ENCODE peak calls at places on chromosome 6, in five cellular contexts. One of them, this sample, is unnamed.

GRCh38 chr6:126721581-126722145 is 381.7 kb downstream of the CENPW start:
- DNase-seq in breast epithelium: no peak
- DNase-seq in uterus: no peak
- DNase-seq in epithelial cell of esophagus: peak
- DNase-seq in cardiac muscle cell: no peak
- DNase-seq in this sample: no peak

GRCh38 chr6:135936606-135937005 is 85.1 kb downstream of the PDE7B start:
- DNase-seq in breast epithelium: no peak
- DNase-seq in uterus: no peak
- DNase-seq in epithelial cell of esophagus: peak
- DNase-seq in cardiac muscle cell: no peak
- DNase-seq in this sample: no peak

GRCh38 chr6:121879149-121879548 is 443.7 kb downstream of the GJA1 start:
- DNase-seq in breast epithelium: no peak
- DNase-seq in uterus: no peak
- DNase-seq in epithelial cell of esophagus: no peak
- DNase-seq in cardiac muscle cell: no peak
- DNase-seq in this sample: no peak

GRCh38 chr6:26071135-26071534 is 16.1 kb upstream of the HFE start:
- DNase-seq in breast epithelium: no peak
- DNase-seq in uterus: no peak
- DNase-seq in epithelial cell of esophagus: no peak
- DNase-seq in cardiac muscle cell: no peak
- DNase-seq in this sample: no peak

GRCh38 chr6:46746691-46747090 is at the start of gene ANKRD66:
- DNase-seq in breast epithelium: no peak
- DNase-seq in uterus: no peak
- DNase-seq in epithelial cell of esophagus: no peak
- DNase-seq in cardiac muscle cell: no peak
- DNase-seq in this sample: no peak

GRCh38 chr6:22432060-22432459 is 135.2 kb upstream of the PRL start:
- DNase-seq in breast epithelium: no peak
- DNase-seq in uterus: no peak
- DNase-seq in epithelial cell of esophagus: no peak
- DNase-seq in cardiac muscle cell: no peak
- DNase-seq in this sample: no peak

GRCh38 chr6:166824146-166824879 is 132.0 kb downstream of the RNASET2 start:
- DNase-seq in breast epithelium: no peak
- DNase-seq in uterus: no peak
- DNase-seq in epithelial cell of esophagus: no peak
- DNase-seq in cardiac muscle cell: no peak
- DNase-seq in this sample: no peak

GRCh38 chr6:106046854-106047200 is 39.3 kb upstream of the PRDM1 start:
- DNase-seq in breast epithelium: no peak
- DNase-seq in uterus: no peak
- DNase-seq in epithelial cell of esophagus: no peak
- DNase-seq in cardiac muscle cell: no peak
- DNase-seq in this sample: no peak

GRCh38 chr6:10837692-10837996 is 695 bp downstream of the MAK start:
- DNase-seq in breast epithelium: no peak
- DNase-seq in uterus: no peak
- DNase-seq in epithelial cell of esophagus: peak
- DNase-seq in cardiac muscle cell: peak
- DNase-seq in this sample: no peak

GRCh38 chr6:27541212-27541931 is 68.5 kb upstream of the ZNF184 start:
- DNase-seq in breast epithelium: no peak
- DNase-seq in uterus: no peak
- DNase-seq in epithelial cell of esophagus: peak
- DNase-seq in cardiac muscle cell: no peak
- DNase-seq in this sample: no peak

GRCh38 chr6:156557269-156557885 is 219.8 kb upstream of the ARID1B start:
- DNase-seq in breast epithelium: no peak
- DNase-seq in uterus: no peak
- DNase-seq in epithelial cell of esophagus: peak
- DNase-seq in cardiac muscle cell: peak
- DNase-seq in this sample: peak

GRCh38 chr6:85449388-85449817 is 480 bp upstream of the NT5E start:
- DNase-seq in breast epithelium: no peak
- DNase-seq in uterus: peak
- DNase-seq in epithelial cell of esophagus: peak
- DNase-seq in cardiac muscle cell: peak
- DNase-seq in this sample: no peak

GRCh38 chr6:74891358-74891811 is 314.5 kb downstream of the COL12A1 start:
- DNase-seq in breast epithelium: no peak
- DNase-seq in uterus: peak
- DNase-seq in epithelial cell of esophagus: no peak
- DNase-seq in cardiac muscle cell: no peak
- DNase-seq in this sample: no peak

GRCh38 chr6:157461000-157461915 is 80.3 kb downstream of the ZDHHC14 start:
- DNase-seq in breast epithelium: no peak
- DNase-seq in uterus: no peak
- DNase-seq in epithelial cell of esophagus: no peak
- DNase-seq in cardiac muscle cell: no peak
- DNase-seq in this sample: no peak

GRCh38 chr6:156191895-156192294 is 585.3 kb upstream of the ARID1B start:
- DNase-seq in breast epithelium: no peak
- DNase-seq in uterus: no peak
- DNase-seq in epithelial cell of esophagus: no peak
- DNase-seq in cardiac muscle cell: no peak
- DNase-seq in this sample: no peak

GRCh38 chr6:104526383-104526782 is 333.3 kb downstream of the HACE1 start:
- DNase-seq in breast epithelium: no peak
- DNase-seq in uterus: no peak
- DNase-seq in epithelial cell of esophagus: no peak
- DNase-seq in cardiac muscle cell: peak
- DNase-seq in this sample: no peak

GRCh38 chr6:159646136-159646535 is 46.9 kb downstream of the SOD2 start:
- DNase-seq in breast epithelium: no peak
- DNase-seq in uterus: no peak
- DNase-seq in epithelial cell of esophagus: no peak
- DNase-seq in cardiac muscle cell: no peak
- DNase-seq in this sample: no peak

GRCh38 chr6:42777126-42777822 is 4.6 kb upstream of the BICRAL start:
- DNase-seq in breast epithelium: no peak
- DNase-seq in uterus: no peak
- DNase-seq in epithelial cell of esophagus: no peak
- DNase-seq in cardiac muscle cell: no peak
- DNase-seq in this sample: no peak

GRCh38 chr6:148395583-148396101 is 53.0 kb downstream of the SASH1 start:
- DNase-seq in breast epithelium: no peak
- DNase-seq in uterus: no peak
- DNase-seq in epithelial cell of esophagus: peak
- DNase-seq in cardiac muscle cell: no peak
- DNase-seq in this sample: no peak

GRCh38 chr6:151167034-151167433 is 72.7 kb upstream of the AKAP12 start:
- DNase-seq in breast epithelium: no peak
- DNase-seq in uterus: no peak
- DNase-seq in epithelial cell of esophagus: no peak
- DNase-seq in cardiac muscle cell: no peak
- DNase-seq in this sample: no peak

GRCh38 chr6:166026586-166027126 is 141.0 kb downstream of the TBXT start:
- DNase-seq in breast epithelium: no peak
- DNase-seq in uterus: no peak
- DNase-seq in epithelial cell of esophagus: no peak
- DNase-seq in cardiac muscle cell: no peak
- DNase-seq in this sample: no peak

GRCh38 chr6:169780571-169781091 is 29.2 kb downstream of the ERMARD start:
- DNase-seq in breast epithelium: no peak
- DNase-seq in uterus: no peak
- DNase-seq in epithelial cell of esophagus: peak
- DNase-seq in cardiac muscle cell: no peak
- DNase-seq in this sample: peak

GRCh38 chr6:111725446-111726112 is 119.9 kb upstream of the TRAF3IP2 start:
- DNase-seq in breast epithelium: no peak
- DNase-seq in uterus: no peak
- DNase-seq in epithelial cell of esophagus: no peak
- DNase-seq in cardiac muscle cell: no peak
- DNase-seq in this sample: no peak

GRCh38 chr6:60670036-60670435 is 1616.0 kb downstream of the KHDRBS2 start:
- DNase-seq in breast epithelium: no peak
- DNase-seq in uterus: no peak
- DNase-seq in epithelial cell of esophagus: no peak
- DNase-seq in cardiac muscle cell: no peak
- DNase-seq in this sample: no peak

GRCh38 chr6:130680118-130680517 is 147.1 kb upstream of the SMLR1 start:
- DNase-seq in breast epithelium: no peak
- DNase-seq in uterus: no peak
- DNase-seq in epithelial cell of esophagus: peak
- DNase-seq in cardiac muscle cell: no peak
- DNase-seq in this sample: no peak

GRCh38 chr6:121826156-121826810 is 390.8 kb downstream of the GJA1 start:
- DNase-seq in breast epithelium: no peak
- DNase-seq in uterus: no peak
- DNase-seq in epithelial cell of esophagus: peak
- DNase-seq in cardiac muscle cell: no peak
- DNase-seq in this sample: no peak

GRCh38 chr6:3373597-3374203 is 83.2 kb downstream of the SLC22A23 start:
- DNase-seq in breast epithelium: no peak
- DNase-seq in uterus: no peak
- DNase-seq in epithelial cell of esophagus: no peak
- DNase-seq in cardiac muscle cell: no peak
- DNase-seq in this sample: no peak

GRCh38 chr6:3372912-3373554 is 83.8 kb downstream of the SLC22A23 start:
- DNase-seq in breast epithelium: peak
- DNase-seq in uterus: no peak
- DNase-seq in epithelial cell of esophagus: no peak
- DNase-seq in cardiac muscle cell: no peak
- DNase-seq in this sample: no peak

GRCh38 chr6:3371222-3371949 is 85.5 kb downstream of the SLC22A23 start:
- DNase-seq in breast epithelium: no peak
- DNase-seq in uterus: no peak
- DNase-seq in epithelial cell of esophagus: no peak
- DNase-seq in cardiac muscle cell: no peak
- DNase-seq in this sample: no peak

GRCh38 chr6:3370361-3371221 is 86.3 kb downstream of the SLC22A23 start:
- DNase-seq in breast epithelium: no peak
- DNase-seq in uterus: no peak
- DNase-seq in epithelial cell of esophagus: no peak
- DNase-seq in cardiac muscle cell: no peak
- DNase-seq in this sample: no peak

DNA sequence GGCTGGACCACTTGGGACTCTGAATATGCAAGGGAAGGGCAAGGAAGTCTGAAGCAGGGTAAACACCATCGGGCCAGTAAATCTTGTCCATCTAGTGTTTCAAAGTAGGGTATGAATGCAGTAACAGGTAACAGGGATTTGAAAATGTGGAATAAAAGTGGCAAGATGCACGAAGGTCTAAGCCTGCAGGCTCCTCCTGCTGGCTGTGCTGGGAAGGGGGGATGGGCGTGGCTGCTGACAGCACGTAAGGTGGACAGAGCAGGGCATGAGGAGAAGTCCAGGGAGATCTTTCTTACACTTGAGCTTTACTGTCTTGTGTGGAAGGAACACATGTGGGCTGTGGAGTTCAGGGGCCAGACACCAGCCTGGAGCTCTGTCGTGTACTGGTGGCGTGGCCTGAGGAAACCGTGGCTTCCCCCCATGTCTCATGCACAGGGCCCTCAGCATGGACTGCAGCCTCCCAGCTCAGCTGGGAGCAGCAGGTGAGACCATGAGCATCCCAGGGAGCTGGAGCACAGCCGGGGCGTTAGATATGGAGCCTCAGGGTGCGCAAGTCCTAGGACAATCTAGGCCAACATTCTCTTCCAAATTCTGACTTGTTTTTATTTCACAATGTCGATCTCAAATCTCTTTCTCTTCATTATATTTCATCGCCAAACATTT is 84.5 kb downstream of the SLC22A23 start:
- DNase-seq in breast epithelium: no peak
- DNase-seq in uterus: no peak
- DNase-seq in epithelial cell of esophagus: no peak
- DNase-seq in cardiac muscle cell: no peak
- DNase-seq in this sample: no peak
- TF ChIP-seq CTCF in breast epithelium: no peak
- TF ChIP-seq CTCF in uterus: no peak
- TF ChIP-seq CTCF in epithelial cell of esophagus: peak
- TF ChIP-seq CTCF in cardiac muscle cell: peak
- TF ChIP-seq CTCF in this sample: no peak

GRCh38 chr6:28589234-28589951 is 63.7 kb downstream of the GPX5 start:
- DNase-seq in breast epithelium: no peak
- DNase-seq in uterus: peak
- DNase-seq in epithelial cell of esophagus: peak
- DNase-seq in cardiac muscle cell: peak
- DNase-seq in this sample: no peak

GRCh38 chr6:28587011-28587745 is 61.5 kb downstream of the GPX5 start:
- DNase-seq in breast epithelium: peak
- DNase-seq in uterus: peak
- DNase-seq in epithelial cell of esophagus: peak
- DNase-seq in cardiac muscle cell: peak
- DNase-seq in this sample: no peak

GRCh38 chr6:28587746-28588075 is 62.0 kb downstream of the GPX5 start:
- DNase-seq in breast epithelium: no peak
- DNase-seq in uterus: no peak
- DNase-seq in epithelial cell of esophagus: no peak
- DNase-seq in cardiac muscle cell: no peak
- DNase-seq in this sample: no peak

GRCh38 chr6:28586273-28586672 is 60.6 kb downstream of the GPX5 start:
- DNase-seq in breast epithelium: no peak
- DNase-seq in uterus: no peak
- DNase-seq in epithelial cell of esophagus: peak
- DNase-seq in cardiac muscle cell: no peak
- DNase-seq in this sample: no peak

GRCh38 chr6:28589952-28590340 is 64.3 kb downstream of the GPX5 start:
- DNase-seq in breast epithelium: no peak
- DNase-seq in uterus: no peak
- DNase-seq in epithelial cell of esophagus: no peak
- DNase-seq in cardiac muscle cell: no peak
- DNase-seq in this sample: no peak
- H3K4me3 ChIP-seq in breast epithelium: no peak
- H3K4me3 ChIP-seq in uterus: no peak
- H3K4me3 ChIP-seq in epithelial cell of esophagus: peak
- H3K4me3 ChIP-seq in cardiac muscle cell: peak
- H3K4me3 ChIP-seq in this sample: peak

GRCh38 chr6:128513878-128514277 is 6.5 kb downstream of the PTPRK start:
- DNase-seq in breast epithelium: no peak
- DNase-seq in uterus: no peak
- DNase-seq in epithelial cell of esophagus: no peak
- DNase-seq in cardiac muscle cell: no peak
- DNase-seq in this sample: no peak

GRCh38 chr6:128518531-128519131 is 1.8 kb downstream of the PTPRK start:
- DNase-seq in breast epithelium: no peak
- DNase-seq in uterus: no peak
- DNase-seq in epithelial cell of esophagus: peak
- DNase-seq in cardiac muscle cell: no peak
- DNase-seq in this sample: no peak

GRCh38 chr6:128515550-128516513 is 4.6 kb downstream of the PTPRK start:
- DNase-seq in breast epithelium: no peak
- DNase-seq in uterus: no peak
- DNase-seq in epithelial cell of esophagus: no peak
- DNase-seq in cardiac muscle cell: no peak
- DNase-seq in this sample: no peak

GRCh38 chr6:128517124-128517523 is 3.3 kb downstream of the PTPRK start:
- DNase-seq in breast epithelium: no peak
- DNase-seq in uterus: no peak
- DNase-seq in epithelial cell of esophagus: no peak
- DNase-seq in cardiac muscle cell: no peak
- DNase-seq in this sample: no peak

GRCh38 chr6:128516514-128516898 is 3.9 kb downstream of the PTPRK start:
- DNase-seq in breast epithelium: no peak
- DNase-seq in uterus: no peak
- DNase-seq in epithelial cell of esophagus: peak
- DNase-seq in cardiac muscle cell: no peak
- DNase-seq in this sample: no peak
- TF ChIP-seq CTCF in breast epithelium: peak
- TF ChIP-seq CTCF in uterus: no peak
- TF ChIP-seq CTCF in epithelial cell of esophagus: peak
- TF ChIP-seq CTCF in cardiac muscle cell: peak
- TF ChIP-seq CTCF in this sample: no peak

GRCh38 chr6:87916446-87916845 is 131.2 kb upstream of the SPACA1 start:
- DNase-seq in breast epithelium: no peak
- DNase-seq in uterus: no peak
- DNase-seq in epithelial cell of esophagus: no peak
- DNase-seq in cardiac muscle cell: no peak
- DNase-seq in this sample: no peak
- H3K4me3 ChIP-seq in breast epithelium: no peak
- H3K4me3 ChIP-seq in uterus: no peak
- H3K4me3 ChIP-seq in epithelial cell of esophagus: no peak
- H3K4me3 ChIP-seq in cardiac muscle cell: no peak
- H3K4me3 ChIP-seq in this sample: no peak

This sample was measured in vagina.